ENCODE peak calls at places on chromosomes 11 and 22, in seven cellular contexts. C is neural progenitor cell, K is PC-3, T is IMR-90, R is SK-N-SH, H is H9, I is GM12878. S is an unnamed sample. For H4K20me1, the result is how much of the 10 kb centered on the place peaks cover.

GRCh38 chr11:60371854-60372253 is 6.5 kb upstream of the MS4A7 start:
- DNase-seq in C (no peak), K (peak), T (no peak), R (no peak), H (no peak), I (no peak), S (no peak)

GRCh38 chr11:117829369-117829725 is 4.8 kb upstream of the FXYD2 start:
- DNase-seq in C (no peak), K (no peak), T (no peak), R (no peak), H (peak), I (no peak), S (no peak)

GRCh38 chr11:121225402-121225801 is 67.2 kb upstream of the SC5D start:
- DNase-seq in C (no peak), K (no peak), T (no peak), R (no peak), H (no peak), I (no peak), S (no peak)

GRCh38 chr11:69115586-69116560 is 39.9 kb upstream of the SMIM38 start:
- DNase-seq in C (no peak), K (peak), T (no peak), R (no peak), H (no peak), I (no peak), S (peak)

GRCh38 chr11:70948855-70949551 is 303.4 kb downstream of the SHANK2 start:
- DNase-seq in C (no peak), K (no peak), T (no peak), R (peak), H (no peak), I (no peak), S (no peak)

GRCh38 chr11:12802418-12803085 is 128.3 kb downstream of the TEAD1 start:
- DNase-seq in C (peak), K (peak), T (peak), R (no peak), H (no peak), I (no peak), S (peak)

GRCh38 chr11:113579292-113579940 is 104.2 kb upstream of the DRD2 start:
- DNase-seq in C (peak), K (no peak), T (no peak), R (no peak), H (no peak), I (no peak), S (no peak)

GRCh38 chr11:116109228-116109627 is 605.0 kb upstream of the CADM1 start:
- DNase-seq in C (no peak), K (peak), T (peak), R (no peak), H (peak), I (no peak), S (peak)

GRCh38 chr11:19995131-19995530 is 165.1 kb downstream of the DBX1 start:
- DNase-seq in C (no peak), K (peak), T (peak), R (no peak), H (no peak), I (no peak), S (peak)

GRCh38 chr22:17774206-17774927 is at the start of gene BID:
- DNase-seq in C (peak), K (peak), T (peak), R (peak), H (no peak), I (no peak), S (no peak)

GRCh38 chr11:34680206-34680605 is 59.3 kb downstream of the EHF start:
- DNase-seq in C (no peak), K (peak), T (peak), R (no peak), H (no peak), I (no peak), S (peak)

GRCh38 chr11:72023335-72023734 is 24.6 kb downstream of the IL18BP start:
- DNase-seq in C (no peak), K (peak), T (no peak), R (no peak), H (no peak), I (no peak), S (no peak)

GRCh38 chr22:24165673-24166072 is 15.6 kb upstream of the SUSD2 start:
- DNase-seq in C (no peak), K (peak), T (peak), R (no peak), H (no peak), I (no peak), S (peak)

GRCh38 chr11:69915501-69916250 is 96.5 kb upstream of the FGF3 start:
- DNase-seq in C (peak), K (peak), T (peak), R (peak), H (peak), I (no peak), S (peak)

GRCh38 chr11:37504066-37504611 is 906.1 kb upstream of the RAG2 start:
- DNase-seq in C (peak), K (peak), T (peak), R (no peak), H (no peak), I (peak), S (peak)

GRCh38 chr11:44775366-44776356 is 48.9 kb downstream of the TSPAN18 start:
- DNase-seq in C (peak), K (peak), T (peak), R (peak), H (peak), I (no peak), S (peak)

GRCh38 chr11:12088047-12088481 is 22.3 kb upstream of the MICAL2 start:
- DNase-seq in C (no peak), K (peak), T (peak), R (no peak), H (no peak), I (no peak), S (peak)

GRCh38 chr11:77065878-77066228 is 918 bp upstream of the CAPN5 start:
- DNase-seq in C (peak), K (no peak), T (peak), R (no peak), H (peak), I (no peak), S (peak)

GRCh38 chr11:113873241-113873626 is 2.1 kb downstream of the USP28 start:
- DNase-seq in C (peak), K (no peak), T (peak), R (no peak), H (no peak), I (no peak), S (peak)

GRCh38 chr11:20293992-20294391 is 69.5 kb upstream of the HTATIP2 start:
- DNase-seq in C (no peak), K (no peak), T (no peak), R (no peak), H (no peak), I (no peak), S (no peak)

GRCh38 chr11:5932671-5933070 is 9.4 kb upstream of the OR56A3 start:
- DNase-seq in C (no peak), K (no peak), T (no peak), R (no peak), H (no peak), I (no peak), S (no peak)

GRCh38 chr11:120810251-120810650 is 213.7 kb upstream of the TBCEL start:
- DNase-seq in C (no peak), K (no peak), T (peak), R (no peak), H (no peak), I (no peak), S (peak)

GRCh38 chr22:23608583-23608982 is 23.5 kb downstream of the DRICH1 start:
- DNase-seq in C (peak), K (peak), T (peak), R (no peak), H (peak), I (no peak), S (peak)

GRCh38 chr11:46279393-46280099 is 2.1 kb downstream of the CREB3L1 start:
- DNase-seq in C (peak), K (peak), T (peak), R (peak), H (no peak), I (no peak), S (peak)

GRCh38 chr11:130300567-130300966 is 14.2 kb downstream of the ZBTB44 start:
- DNase-seq in C (no peak), K (no peak), T (no peak), R (no peak), H (no peak), I (no peak), S (no peak)

GRCh38 chr11:57513911-57514537 is 1.5 kb downstream of the SLC43A1 start:
- DNase-seq in C (peak), K (peak), T (peak), R (peak), H (peak), I (no peak), S (peak)

GRCh38 chr11:65646921-65647701 is 9.2 kb downstream of the SIPA1 start:
- DNase-seq in C (peak), K (peak), T (no peak), R (peak), H (peak), I (no peak), S (peak)

GRCh38 chr22:40979871-40980270 is 28.7 kb downstream of the RBX1 start:
- DNase-seq in C (no peak), K (no peak), T (no peak), R (no peak), H (no peak), I (no peak), S (no peak)
- H4K20me1 ChIP-seq in C (under half), K (under half), T (under half), R (under half), H (under half), I (under half), S (under half)

DNA sequence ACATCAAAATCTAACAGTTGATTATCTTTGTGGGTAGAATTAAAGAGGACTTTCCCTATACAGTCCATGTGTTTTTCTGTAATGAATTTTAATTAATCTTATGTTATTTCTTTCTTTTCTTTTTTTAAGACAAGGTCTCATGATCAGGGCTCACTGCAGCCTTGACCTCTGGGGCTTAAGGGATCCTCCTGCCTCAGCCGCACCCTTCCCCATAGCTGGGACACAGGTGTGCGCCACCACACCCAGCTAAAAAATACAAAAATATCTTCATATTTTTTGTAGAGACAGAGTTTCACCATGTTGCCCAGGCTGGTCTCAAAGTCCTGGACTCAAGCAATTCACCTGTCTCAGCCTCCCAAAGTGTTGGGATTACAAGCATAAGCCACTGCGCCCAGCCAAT is 7.7 kb downstream of the RAB30 start:
- DNase-seq in C (no peak), K (no peak), T (no peak), R (no peak), H (no peak), I (no peak), S (no peak)
- H3K27ac ChIP-seq in C (no peak), K (no peak), T (no peak), R (no peak), H (no peak), I (peak), S (no peak)

GRCh38 chr22:32795214-32795596 is 6.3 kb upstream of the TIMP3 start:
- DNase-seq in C (no peak), K (no peak), T (no peak), R (no peak), H (no peak), I (no peak), S (no peak)

GRCh38 chr22:32793604-32794003 is 7.9 kb upstream of the TIMP3 start:
- DNase-seq in C (no peak), K (no peak), T (no peak), R (no peak), H (no peak), I (no peak), S (no peak)

GRCh38 chr22:32796865-32797573 is 4.5 kb upstream of the TIMP3 start:
- DNase-seq in C (peak), K (peak), T (peak), R (peak), H (peak), I (no peak), S (peak)

GRCh38 chr22:32791056-32791455 is 10.4 kb upstream of the TIMP3 start:
- DNase-seq in C (no peak), K (no peak), T (no peak), R (no peak), H (no peak), I (no peak), S (no peak)

DNA sequence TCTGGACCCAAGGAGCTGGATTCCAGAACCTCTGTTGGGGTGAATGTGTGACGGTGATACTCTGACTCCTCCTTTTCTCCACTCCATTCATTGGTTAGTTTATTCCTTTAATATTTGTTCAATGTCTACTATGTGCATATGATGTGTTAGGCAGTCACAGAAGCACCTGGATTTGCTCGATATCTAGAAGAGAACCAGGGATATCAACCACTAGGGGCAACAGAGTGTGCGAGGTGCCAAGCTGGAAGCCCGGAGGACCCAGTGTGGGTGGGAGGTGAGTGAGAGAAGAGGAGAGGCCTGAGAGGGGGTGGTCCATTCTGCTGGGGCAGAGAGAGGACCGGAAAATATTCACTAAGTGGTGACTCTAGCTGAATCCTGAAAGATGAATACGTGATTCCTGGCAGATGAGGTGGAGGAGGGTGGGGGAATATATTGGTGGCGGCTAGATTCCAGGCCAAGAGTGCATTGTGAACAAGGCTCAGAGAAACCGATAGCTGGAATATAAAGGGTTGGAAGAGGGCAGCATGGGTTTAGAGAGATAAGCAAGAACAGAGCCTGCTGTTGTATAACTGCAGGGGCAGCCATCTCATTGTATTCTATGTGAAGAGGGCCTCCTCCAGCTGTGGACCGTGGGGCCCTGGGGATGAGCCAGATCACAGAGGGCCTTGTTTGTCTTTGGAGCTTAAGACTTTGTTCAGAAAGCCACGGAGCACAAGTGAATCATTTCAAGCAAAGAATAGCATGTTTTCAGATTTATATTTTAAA is 6.9 kb upstream of the TIMP3 start:
- DNase-seq in C (no peak), K (no peak), T (peak), R (no peak), H (peak), I (no peak), S (peak)
- H3K9ac ChIP-seq in C (no peak), K (no peak), T (no peak), R (no peak), H (no peak), I (no peak), S (no peak)

DNA sequence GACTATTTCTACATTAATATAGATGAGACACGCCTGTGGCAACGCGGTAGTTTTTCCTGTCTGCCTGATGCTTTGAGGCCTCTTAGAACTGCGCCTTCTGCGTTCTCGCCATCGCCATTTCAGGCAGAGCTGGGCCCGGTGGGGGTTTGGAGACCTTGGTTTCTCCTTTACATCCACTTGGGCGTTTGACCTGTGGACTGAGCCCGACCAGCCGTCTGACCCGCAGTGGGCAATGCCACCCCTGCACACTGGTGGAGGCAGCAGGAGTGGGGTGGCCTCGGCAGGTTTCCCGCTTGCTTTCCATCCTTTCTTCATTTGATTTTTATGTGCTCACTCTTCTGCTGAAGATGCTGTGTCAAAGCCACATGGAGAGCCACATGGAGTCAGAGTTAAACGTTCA is 130.4 kb downstream of the TBC1D22A start:
- DNase-seq in C (no peak), K (no peak), T (no peak), R (no peak), H (no peak), I (no peak), S (no peak)
- H4K20me1 ChIP-seq in C (under half), K (under half), T (under half), R (under half), H (under half), I (under half), S (under half)

DNA sequence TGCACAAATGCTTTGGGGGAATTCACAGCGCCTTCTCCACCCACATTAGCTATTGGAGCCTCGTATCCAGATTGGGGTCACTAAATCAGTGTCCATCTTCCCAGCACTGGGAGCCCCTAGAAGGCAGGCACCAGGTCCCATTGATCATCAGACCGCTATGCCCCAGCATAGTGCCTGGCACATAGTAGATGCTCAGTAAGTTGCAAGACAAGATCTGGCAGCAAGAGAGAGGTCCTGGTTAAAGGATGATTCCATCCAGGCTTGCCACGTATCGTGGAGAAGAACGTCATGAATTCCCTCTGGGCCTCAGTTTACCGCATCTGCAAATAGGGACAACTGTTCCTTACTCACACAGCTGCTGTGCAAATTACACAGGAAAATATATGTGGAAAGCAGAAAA is 1.7 kb downstream of the TMEM184B start:
- DNase-seq in C (no peak), K (no peak), T (no peak), R (no peak), H (peak), I (no peak), S (no peak)
- H3K27ac ChIP-seq in C (no peak), K (no peak), T (no peak), R (no peak), H (no peak), I (no peak), S (peak)

S was measured in fibroblast of lung.